ENCODE peak calls at places on chromosomes 16 and 17, in four cellular contexts. One of them, this sample, is unnamed.

GRCh38 chr16:30350134-30350871 is 4.8 kb downstream of the CD2BP2 start:
- DNase-seq in astrocyte of the spinal cord: peak
- DNase-seq in stimulated activated CD4-positive, alpha-beta T cell treated with anti-CD3 and anti-CD28 coated beads, Interleukin-1b, Interleukin-23, amount 100 ng/mL, for 48 hours: no peak
- DNase-seq in lung: no peak
- DNase-seq in this sample: peak

GRCh38 chr17:65730711-65731169 is 169.3 kb upstream of the AXIN2 start:
- DNase-seq in lung: no peak
- DNase-seq in astrocyte of the spinal cord: peak
- DNase-seq in stimulated activated CD4-positive, alpha-beta T cell treated with anti-CD3 and anti-CD28 coated beads, Interleukin-1b, Interleukin-23, amount 100 ng/mL, for 48 hours: no peak
- DNase-seq in this sample: no peak

GRCh38 chr16:22898874-22899348 is 84.9 kb downstream of the HS3ST2 start:
- DNase-seq in lung: peak
- DNase-seq in stimulated activated CD4-positive, alpha-beta T cell treated with anti-CD3 and anti-CD28 coated beads, Interleukin-1b, Interleukin-23, amount 100 ng/mL, for 48 hours: peak
- DNase-seq in astrocyte of the spinal cord: peak
- DNase-seq in this sample: peak

GRCh38 chr17:43690624-43691316 is 29.0 kb upstream of the MEOX1 start:
- DNase-seq in stimulated activated CD4-positive, alpha-beta T cell treated with anti-CD3 and anti-CD28 coated beads, Interleukin-1b, Interleukin-23, amount 100 ng/mL, for 48 hours: no peak
- DNase-seq in astrocyte of the spinal cord: no peak
- DNase-seq in lung: no peak
- DNase-seq in this sample: no peak

GRCh38 chr17:74738051-74738996 is 1.3 kb downstream of the RAB37 start:
- DNase-seq in astrocyte of the spinal cord: no peak
- DNase-seq in stimulated activated CD4-positive, alpha-beta T cell treated with anti-CD3 and anti-CD28 coated beads, Interleukin-1b, Interleukin-23, amount 100 ng/mL, for 48 hours: peak
- DNase-seq in lung: no peak
- DNase-seq in this sample: peak

GRCh38 chr17:6701719-6702118 is 11.4 kb downstream of the SLC13A5 start:
- DNase-seq in astrocyte of the spinal cord: no peak
- DNase-seq in lung: no peak
- DNase-seq in stimulated activated CD4-positive, alpha-beta T cell treated with anti-CD3 and anti-CD28 coated beads, Interleukin-1b, Interleukin-23, amount 100 ng/mL, for 48 hours: peak
- DNase-seq in this sample: peak

GRCh38 chr16:88306860-88307545 is 75.8 kb upstream of the ZNF469 start:
- DNase-seq in astrocyte of the spinal cord: peak
- DNase-seq in lung: no peak
- DNase-seq in stimulated activated CD4-positive, alpha-beta T cell treated with anti-CD3 and anti-CD28 coated beads, Interleukin-1b, Interleukin-23, amount 100 ng/mL, for 48 hours: no peak
- DNase-seq in this sample: no peak

GRCh38 chr16:15874745-15875314 is 13.6 kb downstream of the CEP20 start:
- DNase-seq in stimulated activated CD4-positive, alpha-beta T cell treated with anti-CD3 and anti-CD28 coated beads, Interleukin-1b, Interleukin-23, amount 100 ng/mL, for 48 hours: no peak
- DNase-seq in lung: peak
- DNase-seq in astrocyte of the spinal cord: peak
- DNase-seq in this sample: no peak

GRCh38 chr16:84986879-84987278 is 24.5 kb downstream of the ZDHHC7 start:
- DNase-seq in astrocyte of the spinal cord: no peak
- DNase-seq in stimulated activated CD4-positive, alpha-beta T cell treated with anti-CD3 and anti-CD28 coated beads, Interleukin-1b, Interleukin-23, amount 100 ng/mL, for 48 hours: no peak
- DNase-seq in lung: no peak
- DNase-seq in this sample: no peak

GRCh38 chr17:77382356-77382911 is 241.7 kb downstream of the SEC14L1 start:
- DNase-seq in lung: no peak
- DNase-seq in stimulated activated CD4-positive, alpha-beta T cell treated with anti-CD3 and anti-CD28 coated beads, Interleukin-1b, Interleukin-23, amount 100 ng/mL, for 48 hours: peak
- DNase-seq in astrocyte of the spinal cord: no peak
- DNase-seq in this sample: peak

GRCh38 chr17:58414596-58414997 is 2.7 kb downstream of the RNF43 start:
- DNase-seq in astrocyte of the spinal cord: no peak
- DNase-seq in stimulated activated CD4-positive, alpha-beta T cell treated with anti-CD3 and anti-CD28 coated beads, Interleukin-1b, Interleukin-23, amount 100 ng/mL, for 48 hours: no peak
- DNase-seq in lung: no peak
- DNase-seq in this sample: no peak

GRCh38 chr17:15742921-15743320 is 10.8 kb downstream of the TBC1D26 start:
- DNase-seq in astrocyte of the spinal cord: no peak
- DNase-seq in lung: no peak
- DNase-seq in stimulated activated CD4-positive, alpha-beta T cell treated with anti-CD3 and anti-CD28 coated beads, Interleukin-1b, Interleukin-23, amount 100 ng/mL, for 48 hours: no peak
- DNase-seq in this sample: no peak

GRCh38 chr17:35089846-35090193 is 26.3 kb upstream of the RFFL start:
- DNase-seq in astrocyte of the spinal cord: peak
- DNase-seq in stimulated activated CD4-positive, alpha-beta T cell treated with anti-CD3 and anti-CD28 coated beads, Interleukin-1b, Interleukin-23, amount 100 ng/mL, for 48 hours: peak
- DNase-seq in lung: no peak
- DNase-seq in this sample: peak

GRCh38 chr17:74972107-74972972 is at the start of gene HID1:
- DNase-seq in stimulated activated CD4-positive, alpha-beta T cell treated with anti-CD3 and anti-CD28 coated beads, Interleukin-1b, Interleukin-23, amount 100 ng/mL, for 48 hours: peak
- DNase-seq in lung: peak
- DNase-seq in astrocyte of the spinal cord: no peak
- DNase-seq in this sample: peak

GRCh38 chr16:400061-400540 is 1.6 kb upstream of the DECR2 start:
- DNase-seq in stimulated activated CD4-positive, alpha-beta T cell treated with anti-CD3 and anti-CD28 coated beads, Interleukin-1b, Interleukin-23, amount 100 ng/mL, for 48 hours: no peak
- DNase-seq in lung: no peak
- DNase-seq in astrocyte of the spinal cord: no peak
- DNase-seq in this sample: no peak

GRCh38 chr17:57674894-57675293 is 70.2 kb downstream of the CCDC182 start:
- DNase-seq in stimulated activated CD4-positive, alpha-beta T cell treated with anti-CD3 and anti-CD28 coated beads, Interleukin-1b, Interleukin-23, amount 100 ng/mL, for 48 hours: no peak
- DNase-seq in astrocyte of the spinal cord: no peak
- DNase-seq in lung: peak
- DNase-seq in this sample: no peak

GRCh38 chr17:20999044-20999573 is 43.7 kb downstream of the USP22 start:
- DNase-seq in lung: no peak
- DNase-seq in astrocyte of the spinal cord: no peak
- DNase-seq in stimulated activated CD4-positive, alpha-beta T cell treated with anti-CD3 and anti-CD28 coated beads, Interleukin-1b, Interleukin-23, amount 100 ng/mL, for 48 hours: no peak
- DNase-seq in this sample: no peak

GRCh38 chr16:27768651-27769270 is 218.8 kb downstream of the KATNIP start:
- DNase-seq in lung: no peak
- DNase-seq in stimulated activated CD4-positive, alpha-beta T cell treated with anti-CD3 and anti-CD28 coated beads, Interleukin-1b, Interleukin-23, amount 100 ng/mL, for 48 hours: no peak
- DNase-seq in astrocyte of the spinal cord: peak
- DNase-seq in this sample: no peak

GRCh38 chr16:77555101-77555500 is 120.3 kb upstream of the ADAMTS18 start:
- DNase-seq in stimulated activated CD4-positive, alpha-beta T cell treated with anti-CD3 and anti-CD28 coated beads, Interleukin-1b, Interleukin-23, amount 100 ng/mL, for 48 hours: no peak
- DNase-seq in astrocyte of the spinal cord: no peak
- DNase-seq in lung: no peak
- DNase-seq in this sample: no peak

GRCh38 chr17:15279011-15279477 is 13.9 kb upstream of the PMP22 start:
- DNase-seq in lung: no peak
- DNase-seq in stimulated activated CD4-positive, alpha-beta T cell treated with anti-CD3 and anti-CD28 coated beads, Interleukin-1b, Interleukin-23, amount 100 ng/mL, for 48 hours: no peak
- DNase-seq in astrocyte of the spinal cord: peak
- DNase-seq in this sample: no peak

GRCh38 chr17:72545756-72546155 is 424.9 kb downstream of the SOX9 start:
- DNase-seq in lung: no peak
- DNase-seq in stimulated activated CD4-positive, alpha-beta T cell treated with anti-CD3 and anti-CD28 coated beads, Interleukin-1b, Interleukin-23, amount 100 ng/mL, for 48 hours: no peak
- DNase-seq in astrocyte of the spinal cord: no peak
- DNase-seq in this sample: no peak

GRCh38 chr17:16106161-16106891 is 106.7 kb downstream of the TTC19 start:
- DNase-seq in lung: no peak
- DNase-seq in astrocyte of the spinal cord: peak
- DNase-seq in stimulated activated CD4-positive, alpha-beta T cell treated with anti-CD3 and anti-CD28 coated beads, Interleukin-1b, Interleukin-23, amount 100 ng/mL, for 48 hours: no peak
- DNase-seq in this sample: no peak

GRCh38 chr16:90011908-90012501 is 7.3 kb downstream of the DBNDD1 start:
- DNase-seq in stimulated activated CD4-positive, alpha-beta T cell treated with anti-CD3 and anti-CD28 coated beads, Interleukin-1b, Interleukin-23, amount 100 ng/mL, for 48 hours: no peak
- DNase-seq in astrocyte of the spinal cord: no peak
- DNase-seq in lung: no peak
- DNase-seq in this sample: no peak

GRCh38 chr17:71180801-71181385 is 939.9 kb upstream of the SOX9 start:
- DNase-seq in lung: no peak
- DNase-seq in astrocyte of the spinal cord: peak
- DNase-seq in stimulated activated CD4-positive, alpha-beta T cell treated with anti-CD3 and anti-CD28 coated beads, Interleukin-1b, Interleukin-23, amount 100 ng/mL, for 48 hours: no peak
- DNase-seq in this sample: no peak

GRCh38 chr17:47694818-47695663 is 1.1 kb downstream of the TBKBP1 start:
- DNase-seq in lung: peak
- DNase-seq in stimulated activated CD4-positive, alpha-beta T cell treated with anti-CD3 and anti-CD28 coated beads, Interleukin-1b, Interleukin-23, amount 100 ng/mL, for 48 hours: peak
- DNase-seq in astrocyte of the spinal cord: no peak
- DNase-seq in this sample: peak

GRCh38 chr16:13779676-13780075 is 140.3 kb upstream of the ERCC4 start:
- DNase-seq in lung: no peak
- DNase-seq in astrocyte of the spinal cord: no peak
- DNase-seq in stimulated activated CD4-positive, alpha-beta T cell treated with anti-CD3 and anti-CD28 coated beads, Interleukin-1b, Interleukin-23, amount 100 ng/mL, for 48 hours: no peak
- DNase-seq in this sample: no peak

GRCh38 chr17:9935408-9935807 is 30.3 kb upstream of the RCVRN start:
- DNase-seq in stimulated activated CD4-positive, alpha-beta T cell treated with anti-CD3 and anti-CD28 coated beads, Interleukin-1b, Interleukin-23, amount 100 ng/mL, for 48 hours: no peak
- DNase-seq in astrocyte of the spinal cord: no peak
- DNase-seq in lung: no peak
- DNase-seq in this sample: no peak